ENCODE peak calls at places on chromosomes 16 and 17, in ten cellular contexts. B is stomach; A is tibial nerve; N is fibroblast of mammary gland; V is A549; U is ascending aorta; S is kidney epithelial cell; T is K562; K is WTC11; C is CD4-positive, alpha-beta T cell. H is an unnamed sample.

GRCh38 chr16:31214705-31215286 is 877 bp downstream of the TRIM72 start:
- DNase-seq in B (no peak), A (no peak), N (no peak), V (no peak), U (no peak), S (no peak), T (no peak), K (peak; percentile 53), C (no peak), H (no peak)

GRCh38 chr16:8931864-8932263 is 31.8 kb downstream of the USP7 start:
- DNase-seq in B (peak; percentile 51), A (no peak), N (peak; percentile 71), V (peak; percentile 47), U (no peak), S (no peak), T (peak; percentile 62), K (peak; percentile 74), C (peak; percentile 57), H (peak; percentile 11)

GRCh38 chr16:21302454-21302853 is 24.4 kb upstream of the CRYM start:
- DNase-seq in B (no peak), A (no peak), N (peak; percentile 29), V (no peak), U (no peak), S (no peak), T (no peak), K (no peak), C (no peak), H (no peak)

GRCh38 chr17:37361543-37361942 is 14.2 kb upstream of the C17orf78 start:
- DNase-seq in B (no peak), A (no peak), N (no peak), V (peak; percentile 59), U (no peak), S (no peak), T (no peak), K (no peak), C (no peak), H (no peak)

GRCh38 chr17:57633236-57633635 is 111.9 kb downstream of the CCDC182 start:
- DNase-seq in B (no peak), A (no peak), N (no peak), V (no peak), U (no peak), S (no peak), T (no peak), K (no peak), C (no peak), H (no peak)

GRCh38 chr16:87855852-87856715 is 13.2 kb downstream of the SLC7A5 start:
- DNase-seq in B (peak; percentile 86), A (no peak), N (peak; percentile 17), V (peak; percentile 79), U (no peak), S (no peak), T (no peak), K (no peak), C (no peak), H (no peak)

GRCh38 chr17:752620-753219 is 656 bp upstream of the GEMIN4 start:
- DNase-seq in B (peak; percentile 76), A (peak; percentile 53), N (peak; percentile 72), V (peak; percentile 48), U (no peak), S (no peak), T (peak; percentile 28), K (peak; percentile 40), C (no peak), H (no peak)

GRCh38 chr16:75591001-75591852 is 25.0 kb downstream of the GABARAPL2 start:
- DNase-seq in B (no peak), A (no peak), N (peak; percentile 75), V (no peak), U (no peak), S (no peak), T (no peak), K (no peak), C (no peak), H (peak; percentile 31)

GRCh38 chr17:77834170-77835115 is 124.1 kb upstream of the TNRC6C start:
- DNase-seq in B (peak; percentile 66), A (no peak), N (peak; percentile 86), V (peak; percentile 71), U (peak; percentile 64), S (peak; percentile 77), T (peak; percentile 96), K (no peak), C (peak; percentile 60), H (no peak)

GRCh38 chr17:77769215-77769614 is 189.3 kb upstream of the TNRC6C start:
- DNase-seq in B (no peak), A (no peak), N (peak; percentile 25), V (no peak), U (no peak), S (no peak), T (no peak), K (no peak), C (no peak), H (no peak)

DNA sequence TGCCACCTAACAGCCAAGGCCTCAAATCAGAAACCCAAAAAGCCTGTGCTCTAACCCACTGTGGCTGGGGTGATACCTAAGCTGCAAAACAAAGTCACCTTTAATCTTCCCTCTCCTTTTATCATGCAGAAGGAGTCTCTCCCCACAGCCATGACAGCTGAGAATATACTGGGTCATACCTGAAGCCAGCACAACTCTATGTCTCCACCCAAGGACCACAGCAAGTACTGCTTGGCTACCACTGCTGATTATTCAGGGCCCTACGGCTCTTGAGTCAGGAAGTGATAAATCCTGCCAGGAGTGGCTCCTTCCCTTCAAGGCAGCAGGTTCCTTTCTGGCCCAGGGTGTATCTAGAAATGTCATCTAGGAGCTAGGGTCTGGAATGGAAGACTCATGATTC is 151.5 kb upstream of the TOM1L1 start:
- DNase-seq in B (no peak), A (no peak), N (no peak), V (peak; percentile 21), U (no peak), S (no peak), T (no peak), K (peak; percentile 10), C (no peak), H (no peak)
- TF ChIP-seq CTCF in B (no peak), A (no peak), N (no peak), V (no peak), U (no peak), S (no peak), T (no peak), K (no peak), C (no peak), H (no peak)

GRCh38 chr16:81349608-81350305 is 35.0 kb downstream of the GAN start:
- DNase-seq in B (no peak), A (no peak), N (peak; percentile 3), V (no peak), U (no peak), S (no peak), T (no peak), K (no peak), C (no peak), H (no peak)

GRCh38 chr16:81353895-81354294 is 39.1 kb downstream of the GAN start:
- DNase-seq in B (no peak), A (no peak), N (no peak), V (no peak), U (no peak), S (no peak), T (no peak), K (no peak), C (no peak), H (no peak)

GRCh38 chr16:81347425-81347824 is 32.7 kb downstream of the GAN start:
- DNase-seq in B (no peak), A (no peak), N (no peak), V (no peak), U (no peak), S (no peak), T (no peak), K (no peak), C (no peak), H (no peak)

GRCh38 chr16:81350306-81350615 is 35.5 kb downstream of the GAN start:
- DNase-seq in B (no peak), A (no peak), N (peak; percentile 23), V (peak; percentile 14), U (no peak), S (no peak), T (no peak), K (no peak), C (no peak), H (no peak)
- TF ChIP-seq CTCF in B (no peak), A (no peak), N (peak; percentile 19), V (no peak), U (no peak), S (no peak), T (no peak), K (no peak), C (no peak), H (no peak)

DNA sequence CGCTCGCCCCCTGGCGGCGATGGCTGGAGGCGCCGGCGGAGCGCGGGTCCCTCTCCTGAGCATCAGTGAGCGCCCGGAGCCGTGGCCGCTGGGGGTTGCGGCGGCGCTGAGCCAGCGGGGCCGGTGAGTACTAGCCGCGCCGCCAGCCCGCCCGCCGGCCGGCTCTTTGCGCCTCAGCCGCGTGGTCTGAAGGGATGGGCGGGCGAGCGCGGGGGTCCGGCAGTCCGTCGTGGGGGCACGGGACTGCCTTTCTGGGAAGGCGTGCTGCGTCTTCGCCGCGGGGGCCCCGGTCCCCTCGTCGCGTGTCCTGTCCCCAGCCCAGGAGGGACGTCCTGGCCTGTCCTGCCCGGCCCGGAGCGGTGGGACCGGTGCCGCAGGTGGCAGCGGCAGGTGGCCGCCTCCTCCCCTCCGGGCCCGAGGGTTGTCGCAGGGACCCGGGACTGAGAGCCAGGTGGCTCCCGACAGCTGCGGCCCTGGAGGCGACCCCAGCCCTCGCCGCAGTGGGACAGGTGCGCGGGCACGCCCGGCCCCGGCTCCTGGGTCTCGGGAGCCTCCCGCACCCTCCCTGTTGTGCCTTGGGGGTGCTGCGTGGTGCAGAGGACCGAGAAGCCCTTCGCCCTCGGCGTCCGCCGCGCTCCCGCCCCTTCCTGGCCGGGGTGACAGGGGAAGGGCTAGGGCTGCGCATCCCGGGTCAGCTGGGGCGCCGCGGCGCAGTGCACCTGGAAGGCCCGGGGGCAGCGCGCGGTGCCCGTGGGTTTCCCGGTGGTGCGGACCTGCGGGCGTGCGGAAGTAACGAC is at the start of gene SPECC1:
- DNase-seq in B (peak; percentile 89), A (peak; percentile 82), N (peak; percentile 45), V (peak; percentile 87), U (peak; percentile 50), S (no peak), T (peak; percentile 81), K (peak; percentile 95), C (peak; percentile 88), H (no peak)
- TF ChIP-seq CTCF in B (peak; percentile 98), A (peak; percentile 100), N (peak; percentile 44), V (peak; percentile 16), U (no peak), S (no peak), T (no peak), K (no peak), C (peak; percentile 96), H (peak; percentile 48)

DNA sequence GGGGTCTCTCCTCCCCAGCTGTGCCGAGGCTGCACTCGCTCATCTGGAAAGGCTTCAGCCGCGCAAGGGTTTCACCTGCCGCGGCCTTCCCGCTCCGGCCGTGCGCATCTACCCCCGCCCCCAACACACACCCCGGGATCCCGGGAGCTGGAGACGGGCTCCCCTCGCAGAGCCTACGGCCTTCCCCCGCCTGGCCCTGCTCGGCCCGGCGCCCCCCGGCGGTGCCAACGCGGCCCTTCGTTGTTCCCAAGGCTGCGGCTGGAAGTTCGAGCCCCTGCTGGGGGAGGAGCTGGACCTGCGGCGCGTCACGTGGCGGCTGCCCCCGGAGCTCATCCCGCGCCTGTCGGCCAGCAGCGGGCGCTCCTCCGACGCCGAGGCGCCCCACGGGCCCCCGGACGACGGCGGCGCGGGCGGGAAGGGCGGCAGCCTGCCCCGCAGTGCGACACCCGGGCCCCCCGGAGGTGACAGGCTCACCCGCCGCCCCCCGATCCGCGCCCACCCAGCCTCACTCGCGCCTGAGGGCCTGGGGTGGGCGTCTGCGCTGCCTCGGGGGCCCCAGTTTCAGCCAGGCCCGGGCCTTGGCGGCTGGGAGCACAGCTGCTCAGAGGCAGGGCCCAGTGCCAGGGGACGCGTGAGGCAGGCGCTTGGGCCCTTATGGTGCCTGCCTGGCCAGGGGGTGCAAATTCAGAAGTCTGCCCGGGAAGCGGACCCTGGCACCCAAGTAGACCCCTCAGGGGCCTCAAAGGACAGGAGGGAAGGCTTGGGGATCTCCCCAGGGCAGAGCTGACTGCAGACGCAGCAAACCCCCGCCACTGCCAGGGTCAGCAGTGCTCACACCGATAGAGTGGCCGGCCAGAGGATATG is 11.2 kb downstream of the GALK1 start:
- DNase-seq in B (peak; percentile 51), A (no peak), N (peak; percentile 47), V (no peak), U (no peak), S (no peak), T (peak; percentile 95), K (peak; percentile 85), C (peak; percentile 78), H (no peak)
- TF ChIP-seq CTCF in B (peak; percentile 56), A (peak; percentile 76), N (no peak), V (no peak), U (peak; percentile 38), S (peak; percentile 28), T (peak; percentile 72), K (peak; percentile 14), C (peak; percentile 67), H (peak; percentile 37)